ENCODE peak calls at places on chromosomes 2 and 18, in seven cellular contexts. L, Y, Q, B, V, A and C are unnamed samples.

GRCh38 chr2:215365184-215365658 is 53.4 kb downstream of the ATIC start:
- DNase-seq in V (no peak), Q (no peak), A (no peak), Y (no peak), B (no peak), L (no peak), C (no peak)

GRCh38 chr2:104318001-104318555 is 535.8 kb upstream of the POU3F3 start:
- DNase-seq in V (no peak), A (no peak), B (no peak), L (no peak), Y (no peak), Q (no peak), C (no peak)

GRCh38 chr2:8003462-8004075 is 678.3 kb upstream of the ID2 start:
- DNase-seq in Q (no peak), B (peak), V (no peak), Y (peak), L (peak), A (no peak), C (no peak)

GRCh38 chr2:217662984-217663602 is 339.7 kb downstream of the TNS1 start:
- DNase-seq in V (no peak), L (peak), A (no peak), Y (peak), B (no peak), Q (no peak), C (no peak)

GRCh38 chr2:18883626-18884456 is 294.5 kb upstream of the NT5C1B start:
- DNase-seq in Q (no peak), B (no peak), V (peak), A (no peak), L (peak), Y (peak), C (peak)

GRCh38 chr18:28961669-28962228 is 784.8 kb upstream of the CDH2 start:
- DNase-seq in Y (peak), L (peak), B (no peak), V (peak), Q (no peak), A (no peak), C (peak)

GRCh38 chr2:141611981-141612380 is 518.8 kb downstream of the LRP1B start:
- DNase-seq in V (peak), A (no peak), B (no peak), Q (no peak), L (no peak), Y (no peak), C (no peak)

GRCh38 chr2:201406077-201406662 is 45.1 kb downstream of the TRAK2 start:
- DNase-seq in V (peak), Y (peak), A (no peak), Q (no peak), B (peak), L (peak), C (peak)

GRCh38 chr2:49225126-49225525 is 70.8 kb upstream of the FSHR start:
- DNase-seq in V (no peak), Y (peak), L (no peak), A (no peak), B (no peak), Q (no peak), C (no peak)

GRCh38 chr2:30385327-30385726 is 61.7 kb upstream of the LCLAT1 start:
- DNase-seq in L (peak), A (no peak), Y (peak), Q (no peak), B (no peak), V (peak), C (peak)

GRCh38 chr2:170929686-170930050 is 615 bp downstream of the GORASP2 start:
- DNase-seq in B (no peak), Q (peak), A (peak), V (peak), L (peak), Y (peak), C (peak)

GRCh38 chr18:11906181-11906580 is 1.9 kb downstream of the MPPE1 start:
- DNase-seq in B (no peak), V (no peak), Q (no peak), A (no peak), Y (no peak), L (no peak), C (no peak)

GRCh38 chr2:121429119-121429903 is 101.4 kb upstream of the RNU4ATAC start:
- DNase-seq in Y (peak), B (peak), A (no peak), Q (no peak), L (peak), V (no peak), C (no peak)

GRCh38 chr2:239952665-239953417 is 72.3 kb downstream of the NDUFA10 start:
- DNase-seq in Y (no peak), A (no peak), L (no peak), Q (no peak), V (no peak), B (no peak), C (no peak)

GRCh38 chr2:98252394-98252793 is 93.9 kb upstream of the CNGA3 start:
- DNase-seq in V (no peak), Q (no peak), A (peak), Y (no peak), B (no peak), L (no peak), C (no peak)

GRCh38 chr2:136920652-136921333 is 155.4 kb downstream of the THSD7B start:
- DNase-seq in A (no peak), V (no peak), L (no peak), B (no peak), Q (no peak), Y (no peak), C (no peak)

GRCh38 chr2:61172671-61173070 is 10.7 kb downstream of the C2orf74 start:
- DNase-seq in B (no peak), L (no peak), Q (no peak), V (no peak), A (no peak), Y (no peak), C (no peak)

GRCh38 chr2:67945976-67946375 is 116.8 kb downstream of the C1D start:
- DNase-seq in B (no peak), A (no peak), Q (no peak), Y (peak), V (peak), L (no peak), C (no peak)

GRCh38 chr18:48078448-48078847 is 148.0 kb upstream of the SMAD2 start:
- DNase-seq in V (no peak), Y (no peak), L (no peak), Q (no peak), B (no peak), A (no peak), C (no peak)

GRCh38 chr2:239818086-239818485 is 207.1 kb downstream of the NDUFA10 start:
- DNase-seq in Y (no peak), A (no peak), L (no peak), V (no peak), B (no peak), Q (no peak), C (no peak)

GRCh38 chr2:203787954-203788353 is 79.6 kb upstream of the CTLA4 start:
- DNase-seq in V (peak), A (no peak), Y (peak), B (no peak), Q (no peak), L (no peak), C (no peak)

GRCh38 chr18:66560092-66560491 is 43.8 kb downstream of the CDH19 start:
- DNase-seq in Q (no peak), L (no peak), V (peak), Y (peak), A (no peak), B (no peak), C (peak)

GRCh38 chr2:150480971-150481830 is 6.3 kb downstream of the RND3 start:
- DNase-seq in L (no peak), Q (no peak), B (no peak), V (peak), A (no peak), Y (peak), C (no peak)

GRCh38 chr2:223087466-223087865 is 35.5 kb downstream of the KCNE4 start:
- DNase-seq in L (no peak), Y (no peak), A (no peak), Q (no peak), B (no peak), V (no peak), C (no peak)

GRCh38 chr2:160859086-160859485 is 301.1 kb upstream of the TANK start:
- DNase-seq in V (no peak), Y (no peak), L (no peak), Q (no peak), A (no peak), B (no peak), C (no peak)

GRCh38 chr2:3605013-3605961 is 10.4 kb downstream of the COLEC11 start:
- DNase-seq in L (peak), Y (peak), Q (no peak), A (peak), V (no peak), B (no peak), C (peak)

GRCh38 chr2:81060971-81061370 is 756.4 kb upstream of the LRRTM1 start:
- DNase-seq in Q (no peak), B (no peak), V (no peak), Y (no peak), L (no peak), A (no peak), C (no peak)

GRCh38 chr18:10490401-10491289 is 35.2 kb upstream of the NAPG start:
- DNase-seq in V (no peak), Y (no peak), Q (peak), L (no peak), A (peak), B (no peak), C (no peak)

GRCh38 chr18:33097126-33097525 is 324.3 kb upstream of the KLHL14 start:
- DNase-seq in A (no peak), L (no peak), V (no peak), Q (no peak), B (no peak), Y (no peak), C (peak)

GRCh38 chr18:9835796-9836195 is 50.0 kb upstream of the TXNDC2 start:
- DNase-seq in L (no peak), V (no peak), B (no peak), Y (no peak), Q (no peak), A (no peak), C (no peak)

GRCh38 chr2:125867908-125868307 is 788.0 kb upstream of the GYPC start:
- DNase-seq in Q (no peak), A (no peak), L (no peak), B (no peak), Y (no peak), V (no peak), C (no peak)

GRCh38 chr2:85887566-85888019 is 1.2 kb downstream of the ST3GAL5 start:
- DNase-seq in B (no peak), Y (peak), V (peak), A (peak), L (peak), Q (peak), C (peak)